ENCODE peak calls at places on chromosomes 11 and 22, in six cellular contexts. One of them, this sample, is unnamed.

GRCh38 chr11:61791737-61792309 is 576 bp downstream of the TMEM258 start:
- DNase-seq in WTC11: peak; percentile 35
- DNase-seq in K562: peak; percentile 58
- DNase-seq in HepG2: peak; percentile 83
- DNase-seq in GM12878: no peak
- DNase-seq in H1: no peak
- DNase-seq in this sample: peak; percentile 80

GRCh38 chr22:49970528-49971231 is 10.1 kb downstream of the PIM3 start:
- DNase-seq in WTC11: peak; percentile 64
- DNase-seq in K562: peak; percentile 80
- DNase-seq in HepG2: peak; percentile 97
- DNase-seq in GM12878: peak; percentile 85
- DNase-seq in H1: peak; percentile 70
- DNase-seq in this sample: peak; percentile 87

GRCh38 chr22:47716890-47717615 is 954.6 kb downstream of the TBC1D22A start:
- DNase-seq in WTC11: no peak
- DNase-seq in K562: peak; percentile 16
- DNase-seq in HepG2: no peak
- DNase-seq in GM12878: no peak
- DNase-seq in H1: no peak
- DNase-seq in this sample: no peak

GRCh38 chr11:121514401-121514981 is 61.7 kb upstream of the SORL1-AS1 start:
- DNase-seq in WTC11: no peak
- DNase-seq in K562: no peak
- DNase-seq in HepG2: no peak
- DNase-seq in GM12878: no peak
- DNase-seq in H1: no peak
- DNase-seq in this sample: no peak

GRCh38 chr22:45321827-45322226 is 12.1 kb downstream of the FAM118A start:
- DNase-seq in WTC11: no peak
- DNase-seq in K562: no peak
- DNase-seq in HepG2: no peak
- DNase-seq in GM12878: no peak
- DNase-seq in H1: no peak
- DNase-seq in this sample: no peak

GRCh38 chr22:50697667-50698506 is 25.3 kb downstream of the SHANK3 start:
- DNase-seq in WTC11: peak; percentile 13
- DNase-seq in K562: no peak
- DNase-seq in HepG2: no peak
- DNase-seq in GM12878: no peak
- DNase-seq in H1: no peak
- DNase-seq in this sample: no peak

GRCh38 chr22:27213766-27214581 is 556.6 kb downstream of the MIAT start:
- DNase-seq in WTC11: no peak
- DNase-seq in K562: no peak
- DNase-seq in HepG2: no peak
- DNase-seq in GM12878: no peak
- DNase-seq in H1: no peak
- DNase-seq in this sample: no peak

GRCh38 chr22:46561435-46561905 is 24.1 kb upstream of the CELSR1 start:
- DNase-seq in WTC11: peak; percentile 64
- DNase-seq in K562: peak; percentile 55
- DNase-seq in HepG2: peak; percentile 76
- DNase-seq in GM12878: peak; percentile 42
- DNase-seq in H1: no peak
- DNase-seq in this sample: peak; percentile 78

GRCh38 chr11:89487016-89487415 is 4.2 kb downstream of the NOX4 start:
- DNase-seq in WTC11: no peak
- DNase-seq in K562: no peak
- DNase-seq in HepG2: no peak
- DNase-seq in GM12878: no peak
- DNase-seq in H1: no peak
- DNase-seq in this sample: no peak

GRCh38 chr11:94932503-94932902 is 40.9 kb downstream of the CWC15 start:
- DNase-seq in WTC11: no peak
- DNase-seq in K562: no peak
- DNase-seq in HepG2: no peak
- DNase-seq in GM12878: no peak
- DNase-seq in H1: no peak
- DNase-seq in this sample: no peak

GRCh38 chr22:37334461-37334858 is 52.2 kb downstream of the CYTH4 start:
- DNase-seq in WTC11: peak; percentile 48
- DNase-seq in K562: no peak
- DNase-seq in HepG2: no peak
- DNase-seq in GM12878: no peak
- DNase-seq in H1: no peak
- DNase-seq in this sample: peak; percentile 65

GRCh38 chr11:15223318-15223717 is 108.6 kb downstream of the INSC start:
- DNase-seq in WTC11: no peak
- DNase-seq in K562: no peak
- DNase-seq in HepG2: no peak
- DNase-seq in GM12878: no peak
- DNase-seq in H1: no peak
- DNase-seq in this sample: no peak

GRCh38 chr11:120122921-120123683 is 14.8 kb downstream of the TRIM29 start:
- DNase-seq in WTC11: no peak
- DNase-seq in K562: peak; percentile 47
- DNase-seq in HepG2: no peak
- DNase-seq in GM12878: no peak
- DNase-seq in H1: no peak
- DNase-seq in this sample: no peak

GRCh38 chr11:6475936-6476335 is 2.2 kb upstream of the TRIM3 start:
- DNase-seq in WTC11: peak; percentile 49
- DNase-seq in K562: no peak
- DNase-seq in HepG2: peak; percentile 41
- DNase-seq in GM12878: no peak
- DNase-seq in H1: no peak
- DNase-seq in this sample: peak; percentile 83

DNA sequence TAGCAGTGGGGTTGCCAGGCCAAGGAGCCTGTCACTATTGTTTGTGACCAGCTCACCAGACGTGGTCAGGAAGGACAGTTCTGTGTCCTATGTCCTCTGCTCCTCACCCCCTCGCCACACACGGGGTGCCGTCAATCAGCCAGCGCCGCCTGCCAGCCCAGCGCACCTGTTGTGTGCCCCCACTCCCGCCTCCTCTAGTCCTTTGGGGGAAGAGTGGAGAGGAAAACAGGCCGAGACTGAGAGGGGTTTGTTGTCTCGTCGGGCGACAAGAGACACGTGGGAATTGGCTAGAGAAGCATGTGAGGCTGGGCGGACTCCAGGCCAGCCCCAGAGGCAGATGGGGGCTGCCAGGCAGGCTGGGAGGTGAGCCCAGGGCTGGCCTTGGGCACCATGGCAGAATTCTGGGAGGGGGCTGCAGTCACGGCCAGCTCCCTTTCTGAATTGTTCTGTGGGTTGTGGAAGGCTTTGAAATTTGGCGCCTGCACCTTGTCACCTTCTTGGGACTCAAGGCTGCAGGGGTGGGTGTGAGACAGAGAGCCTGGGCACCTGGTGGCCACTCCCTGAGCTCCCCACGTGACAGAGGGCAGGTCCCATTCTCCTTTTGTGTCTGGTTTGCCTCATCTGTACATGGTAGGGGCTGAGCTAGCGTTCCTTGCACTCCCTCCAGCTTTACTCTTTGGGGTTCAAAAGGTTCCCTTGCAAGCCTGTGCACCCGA is 3.1 kb upstream of the KCNQ1OT1 start:
- DNase-seq in WTC11: peak; percentile 5
- DNase-seq in K562: no peak
- DNase-seq in HepG2: no peak
- DNase-seq in GM12878: no peak
- DNase-seq in H1: no peak
- DNase-seq in this sample: no peak
- TF ChIP-seq CREB1 in WTC11: no peak
- TF ChIP-seq CREB1 in K562: no peak
- TF ChIP-seq CREB1 in HepG2: no peak
- TF ChIP-seq CREB1 in GM12878: no peak
- TF ChIP-seq CREB1 in H1: no peak
- TF ChIP-seq CREB1 in this sample: no peak

GRCh38 chr11:23723861-23724260 is 773.0 kb upstream of the LUZP2 start:
- DNase-seq in WTC11: no peak
- DNase-seq in K562: no peak
- DNase-seq in HepG2: no peak
- DNase-seq in GM12878: peak; percentile 3
- DNase-seq in H1: no peak
- DNase-seq in this sample: no peak
- TF ChIP-seq CREB1 in WTC11: no peak
- TF ChIP-seq CREB1 in K562: no peak
- TF ChIP-seq CREB1 in HepG2: no peak
- TF ChIP-seq CREB1 in GM12878: no peak
- TF ChIP-seq CREB1 in H1: no peak
- TF ChIP-seq CREB1 in this sample: no peak

GRCh38 chr22:18955696-18956095 is 19.6 kb upstream of the PRODH start:
- DNase-seq in WTC11: no peak
- DNase-seq in K562: no peak
- DNase-seq in HepG2: no peak
- DNase-seq in GM12878: no peak
- DNase-seq in H1: no peak
- DNase-seq in this sample: no peak

GRCh38 chr22:18950141-18950540 is 14.0 kb upstream of the PRODH start:
- DNase-seq in WTC11: no peak
- DNase-seq in K562: no peak
- DNase-seq in HepG2: no peak
- DNase-seq in GM12878: no peak
- DNase-seq in H1: no peak
- DNase-seq in this sample: no peak

GRCh38 chr22:18954333-18954732 is 18.2 kb upstream of the PRODH start:
- DNase-seq in WTC11: peak; percentile 87
- DNase-seq in K562: peak; percentile 76
- DNase-seq in HepG2: peak; percentile 18
- DNase-seq in GM12878: no peak
- DNase-seq in H1: peak; percentile 21
- DNase-seq in this sample: peak; percentile 79

GRCh38 chr22:18952022-18952421 is 15.9 kb upstream of the PRODH start:
- DNase-seq in WTC11: no peak
- DNase-seq in K562: no peak
- DNase-seq in HepG2: no peak
- DNase-seq in GM12878: no peak
- DNase-seq in H1: no peak
- DNase-seq in this sample: no peak

DNA sequence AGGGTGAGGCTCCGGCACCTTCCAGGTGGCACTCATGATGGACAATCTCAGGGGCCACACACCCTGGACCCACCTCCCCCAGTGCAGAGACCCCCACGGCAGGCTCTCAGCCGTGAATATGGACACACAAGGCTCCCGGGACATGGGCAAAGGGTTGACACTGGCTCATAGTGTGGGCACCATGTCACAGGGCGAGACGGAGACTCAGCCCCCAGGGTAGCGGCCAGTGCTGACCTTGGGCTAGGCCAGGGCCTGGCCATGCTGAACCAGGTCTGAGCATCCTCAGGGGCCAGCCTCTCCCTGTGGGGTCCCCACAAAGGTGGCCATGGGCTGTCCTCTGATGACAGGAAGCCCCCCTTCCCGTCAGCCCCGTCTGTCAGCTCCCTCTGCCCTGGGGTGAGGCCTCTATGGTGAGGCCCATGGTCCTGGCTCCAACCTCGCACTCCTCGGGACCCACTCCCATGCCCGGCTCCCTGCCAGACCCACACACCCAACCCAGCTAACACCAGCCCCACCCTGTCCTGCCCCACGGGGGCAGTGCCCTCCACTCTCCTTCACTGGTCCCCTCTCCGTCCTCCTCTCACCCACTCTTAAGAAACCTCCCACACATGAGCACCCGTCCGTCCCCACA is 19.0 kb upstream of the PRODH start:
- DNase-seq in WTC11: no peak
- DNase-seq in K562: no peak
- DNase-seq in HepG2: no peak
- DNase-seq in GM12878: no peak
- DNase-seq in H1: no peak
- DNase-seq in this sample: no peak
- TF ChIP-seq CREB1 in WTC11: no peak
- TF ChIP-seq CREB1 in K562: no peak
- TF ChIP-seq CREB1 in HepG2: no peak
- TF ChIP-seq CREB1 in GM12878: no peak
- TF ChIP-seq CREB1 in H1: no peak
- TF ChIP-seq CREB1 in this sample: no peak

GRCh38 chr22:20782083-20782482 is 8.2 kb downstream of the SERPIND1 start:
- DNase-seq in WTC11: no peak
- DNase-seq in K562: no peak
- DNase-seq in HepG2: no peak
- DNase-seq in GM12878: no peak
- DNase-seq in H1: no peak
- DNase-seq in this sample: no peak

GRCh38 chr22:20779813-20780148 is 5.9 kb downstream of the SERPIND1 start:
- DNase-seq in WTC11: no peak
- DNase-seq in K562: no peak
- DNase-seq in HepG2: no peak
- DNase-seq in GM12878: no peak
- DNase-seq in H1: no peak
- DNase-seq in this sample: no peak

GRCh38 chr22:20782601-20783299 is 8.8 kb downstream of the SERPIND1 start:
- DNase-seq in WTC11: no peak
- DNase-seq in K562: no peak
- DNase-seq in HepG2: no peak
- DNase-seq in GM12878: no peak
- DNase-seq in H1: no peak
- DNase-seq in this sample: no peak

GRCh38 chr22:20783300-20783673 is 9.4 kb downstream of the SERPIND1 start:
- DNase-seq in WTC11: no peak
- DNase-seq in K562: no peak
- DNase-seq in HepG2: no peak
- DNase-seq in GM12878: no peak
- DNase-seq in H1: no peak
- DNase-seq in this sample: no peak

GRCh38 chr22:20781272-20781990 is 7.5 kb downstream of the SERPIND1 start:
- DNase-seq in WTC11: no peak
- DNase-seq in K562: no peak
- DNase-seq in HepG2: no peak
- DNase-seq in GM12878: no peak
- DNase-seq in H1: no peak
- DNase-seq in this sample: no peak
- TF ChIP-seq CREB1 in WTC11: no peak
- TF ChIP-seq CREB1 in K562: no peak
- TF ChIP-seq CREB1 in HepG2: no peak
- TF ChIP-seq CREB1 in GM12878: no peak
- TF ChIP-seq CREB1 in H1: no peak
- TF ChIP-seq CREB1 in this sample: no peak

GRCh38 chr11:36372101-36372767 is 76.1 kb downstream of the PRR5L start:
- DNase-seq in WTC11: no peak
- DNase-seq in K562: no peak
- DNase-seq in HepG2: no peak
- DNase-seq in GM12878: no peak
- DNase-seq in H1: no peak
- DNase-seq in this sample: no peak

GRCh38 chr11:36371590-36371989 is 75.5 kb downstream of the PRR5L start:
- DNase-seq in WTC11: no peak
- DNase-seq in K562: no peak
- DNase-seq in HepG2: no peak
- DNase-seq in GM12878: no peak
- DNase-seq in H1: no peak
- DNase-seq in this sample: no peak

GRCh38 chr11:36373040-36374010 is 77.2 kb downstream of the PRR5L start:
- DNase-seq in WTC11: no peak
- DNase-seq in K562: no peak
- DNase-seq in HepG2: no peak
- DNase-seq in GM12878: no peak
- DNase-seq in H1: no peak
- DNase-seq in this sample: no peak

GRCh38 chr11:36367806-36368680 is 72.0 kb downstream of the PRR5L start:
- DNase-seq in WTC11: no peak
- DNase-seq in K562: no peak
- DNase-seq in HepG2: no peak
- DNase-seq in GM12878: no peak
- DNase-seq in H1: no peak
- DNase-seq in this sample: no peak

GRCh38 chr11:36371161-36371560 is 75.1 kb downstream of the PRR5L start:
- DNase-seq in WTC11: no peak
- DNase-seq in K562: no peak
- DNase-seq in HepG2: no peak
- DNase-seq in GM12878: no peak
- DNase-seq in H1: no peak
- DNase-seq in this sample: no peak
- TF ChIP-seq CREB1 in WTC11: no peak
- TF ChIP-seq CREB1 in K562: no peak
- TF ChIP-seq CREB1 in HepG2: no peak
- TF ChIP-seq CREB1 in GM12878: no peak
- TF ChIP-seq CREB1 in H1: no peak
- TF ChIP-seq CREB1 in this sample: no peak

This sample was measured in GM23338.